ENCODE peak calls at places on chromosomes 4 and X, in nine cellular contexts. P is right atrium auricular region, A is cardiac fibroblast, X is iris pigment epithelial cell, B is myocyte, Y is fibroblast of mammary gland, W is Kasumi-1, R is A549, V is HS-5. O is an unnamed sample.

GRCh38 chr4:112127048-112127637 is 18.1 kb upstream of the FAM241A start:
- DNase-seq in P (no peak), A (peak), X (peak), B (peak), Y (no peak), W (no peak), R (no peak), V (no peak), O (no peak)

GRCh38 chr4:152679414-152680281 is at the start of gene TMEM154:
- DNase-seq in P (peak), A (peak), X (peak), B (peak), Y (peak), W (peak), R (peak), V (peak), O (peak)

GRCh38 chrX:46649421-46650260 is 76.1 kb downstream of the CHST7 start:
- DNase-seq in P (no peak), A (peak), X (peak), B (peak), Y (no peak), W (peak), R (no peak), V (no peak), O (peak)

GRCh38 chr4:53653484-53654053 is 62.3 kb upstream of the LNX1 start:
- DNase-seq in P (no peak), A (peak), X (no peak), B (peak), Y (peak), W (peak), R (peak), V (no peak), O (peak)

GRCh38 chrX:106168107-106168506 is at the start of gene PWWP3B:
- DNase-seq in P (no peak), A (peak), X (peak), B (peak), Y (peak), W (no peak), R (peak), V (no peak), O (peak)

GRCh38 chrX:53704294-53704693 is 17.8 kb upstream of the HUWE1 start:
- DNase-seq in P (no peak), A (no peak), X (no peak), B (no peak), Y (no peak), W (no peak), R (no peak), V (no peak), O (no peak)

GRCh38 chr4:150078041-150078995 is at the start of gene DCLK2:
- DNase-seq in P (peak), A (peak), X (peak), B (peak), Y (peak), W (peak), R (peak), V (no peak), O (peak)

GRCh38 chr4:94256144-94256783 is 48.6 kb downstream of the SMARCAD1 start:
- DNase-seq in P (no peak), A (no peak), X (no peak), B (no peak), Y (no peak), W (no peak), R (no peak), V (no peak), O (no peak)

GRCh38 chr4:38610844-38611550 is 53.0 kb upstream of the KLF3 start:
- DNase-seq in P (peak), A (no peak), X (no peak), B (no peak), Y (no peak), W (no peak), R (no peak), V (no peak), O (no peak)

GRCh38 chr4:3240936-3241522 is 7.9 kb upstream of the MSANTD1 start:
- DNase-seq in P (no peak), A (no peak), X (no peak), B (no peak), Y (no peak), W (no peak), R (no peak), V (no peak), O (no peak)

GRCh38 chr4:133287396-133287795 is 138.3 kb downstream of the PCDH10 start:
- DNase-seq in P (no peak), A (no peak), X (no peak), B (no peak), Y (no peak), W (no peak), R (no peak), V (no peak), O (no peak)

GRCh38 chr4:53365121-53365485 is 758 bp downstream of the SCFD2 start:
- DNase-seq in P (no peak), A (peak), X (peak), B (peak), Y (peak), W (peak), R (no peak), V (no peak), O (peak)

GRCh38 chrX:103240155-103240554 is 14.8 kb downstream of the TCEAL8 start:
- DNase-seq in P (no peak), A (no peak), X (no peak), B (no peak), Y (no peak), W (no peak), R (no peak), V (no peak), O (no peak)

GRCh38 chrX:13046035-13046851 is 1.8 kb upstream of the FAM9C start:
- DNase-seq in P (no peak), A (no peak), X (no peak), B (no peak), Y (no peak), W (no peak), R (no peak), V (no peak), O (no peak)

GRCh38 chrX:108020631-108021030 is 24.2 kb upstream of the VSIG1 start:
- DNase-seq in P (no peak), A (peak), X (peak), B (peak), Y (peak), W (no peak), R (peak), V (no peak), O (peak)

GRCh38 chr4:110514889-110515479 is 39.0 kb downstream of the ENPEP start:
- DNase-seq in P (no peak), A (peak), X (peak), B (peak), Y (peak), W (peak), R (peak), V (no peak), O (peak)

GRCh38 chr4:153634737-153635353 is 49.2 kb upstream of the TLR2 start:
- DNase-seq in P (no peak), A (peak), X (peak), B (peak), Y (peak), W (peak), R (peak), V (no peak), O (no peak)

GRCh38 chrX:100643943-100644587 is at the start of gene SRPX2:
- DNase-seq in P (peak), A (peak), X (peak), B (peak), Y (peak), W (peak), R (peak), V (peak), O (peak)

GRCh38 chr4:128241425-128241913 is 46.1 kb downstream of the PGRMC2 start:
- DNase-seq in P (no peak), A (peak), X (peak), B (peak), Y (peak), W (no peak), R (peak), V (peak), O (peak)

GRCh38 chr4:144599621-144600020 is 46.3 kb upstream of the HHIP start:
- DNase-seq in P (no peak), A (peak), X (peak), B (no peak), Y (peak), W (no peak), R (no peak), V (no peak), O (no peak)

GRCh38 chr4:67714248-67714583 is 13.3 kb upstream of the UBA6 start:
- DNase-seq in P (no peak), A (no peak), X (no peak), B (no peak), Y (no peak), W (no peak), R (peak), V (no peak), O (no peak)

GRCh38 chrX:73922856-73923429 is 359.9 kb downstream of the CHIC1 start:
- DNase-seq in P (no peak), A (peak), X (peak), B (no peak), Y (peak), W (no peak), R (no peak), V (no peak), O (no peak)

GRCh38 chr4:6027392-6027791 is 9.2 kb upstream of the C4orf50 start:
- DNase-seq in P (no peak), A (no peak), X (no peak), B (no peak), Y (no peak), W (no peak), R (no peak), V (no peak), O (no peak)

GRCh38 chr4:48831532-48832015 is 686 bp downstream of the OCIAD1 start:
- DNase-seq in P (no peak), A (peak), X (peak), B (no peak), Y (peak), W (no peak), R (no peak), V (peak), O (no peak)

GRCh38 chrX:110786486-110786885 is 9.1 kb downstream of the CHRDL1 start:
- DNase-seq in P (no peak), A (no peak), X (peak), B (no peak), Y (peak), W (no peak), R (no peak), V (peak), O (no peak)

GRCh38 chrX:154401918-154402621 is 3.9 kb downstream of the RPL10 start:
- DNase-seq in P (no peak), A (peak), X (no peak), B (no peak), Y (no peak), W (no peak), R (no peak), V (no peak), O (peak)

O was measured in SJCRH30.